ENCODE peak calls at places on chromosomes 16 and 17, in eight cellular contexts. J, L, O, C, Q, K, H and V are unnamed samples.

GRCh38 chr16:89099905-89100304 is 6.3 kb downstream of the ACSF3 start:
- DNase-seq in L (no peak), Q (no peak), J (no peak), O (no peak), H (peak), K (no peak), C (no peak), V (peak)

GRCh38 chr17:33404070-33404770 is 111.1 kb upstream of the ASIC2 start:
- DNase-seq in H (no peak), L (no peak), O (no peak), Q (no peak), C (no peak), J (no peak), K (no peak), V (no peak)

GRCh38 chr16:71214771-71215381 is 15.6 kb downstream of the HYDIN start:
- DNase-seq in O (peak), Q (peak), K (no peak), L (no peak), H (peak), C (no peak), J (peak), V (no peak)

GRCh38 chr16:72989203-72989991 is 58.5 kb downstream of the ZFHX3 start:
- DNase-seq in C (peak), Q (no peak), O (no peak), L (peak), K (no peak), J (no peak), H (peak), V (peak)

GRCh38 chr16:31869511-31870201 is 4.0 kb upstream of the ZNF267 start:
- DNase-seq in J (no peak), H (peak), O (peak), L (peak), K (no peak), Q (peak), C (peak), V (peak)

GRCh38 chr17:82891911-82892310 is 52.1 kb upstream of the ZNF750 start:
- DNase-seq in Q (no peak), O (no peak), C (no peak), J (no peak), H (no peak), K (no peak), L (no peak), V (no peak)

GRCh38 chr17:4969551-4970231 is 2.1 kb upstream of the SPAG7 start:
- DNase-seq in Q (no peak), H (no peak), K (no peak), C (no peak), O (no peak), L (peak), J (peak), V (peak)

GRCh38 chr17:82648761-82649474 is 674 bp upstream of the WDR45B start:
- DNase-seq in J (no peak), Q (peak), K (peak), C (no peak), L (no peak), O (peak), H (no peak), V (no peak)

GRCh38 chr17:15981646-15982580 is 17.6 kb downstream of the ZSWIM7 start:
- DNase-seq in K (no peak), H (peak), O (peak), L (peak), C (no peak), Q (peak), J (no peak), V (peak)

GRCh38 chr16:1789643-1790045 is 3.9 kb downstream of the IGFALS start:
- DNase-seq in L (no peak), H (no peak), K (no peak), C (no peak), Q (no peak), O (no peak), J (no peak), V (no peak)

GRCh38 chr17:76537578-76538280 is at the start of gene CYGB:
- DNase-seq in H (no peak), C (no peak), L (no peak), J (no peak), K (peak), O (peak), Q (no peak), V (peak)

GRCh38 chr16:3120435-3120834 is 8.0 kb downstream of the ZNF205 start:
- DNase-seq in O (no peak), Q (no peak), J (no peak), K (no peak), H (no peak), L (no peak), C (no peak), V (no peak)

GRCh38 chr17:63993368-63993990 is 4.7 kb upstream of the PRR29 start:
- DNase-seq in J (no peak), K (peak), L (no peak), O (no peak), C (no peak), Q (no peak), H (no peak), V (no peak)

GRCh38 chr17:43559161-43559816 is 13.1 kb upstream of the ETV4 start:
- DNase-seq in C (no peak), Q (no peak), J (peak), K (no peak), L (no peak), H (no peak), O (no peak), V (peak)

GRCh38 chr17:4808378-4808767 is 1.4 kb downstream of the PLD2 start:
- DNase-seq in J (no peak), K (no peak), Q (no peak), C (no peak), H (no peak), O (no peak), L (no peak), V (peak)

GRCh38 chr16:50246299-50247122 is 19.8 kb upstream of the ADCY7 start:
- DNase-seq in O (peak), C (no peak), J (no peak), H (no peak), L (no peak), K (peak), Q (no peak), V (peak)

GRCh38 chr17:81345211-81346089 is 49.8 kb upstream of the BAHCC1 start:
- DNase-seq in J (peak), C (peak), Q (peak), H (peak), L (peak), K (peak), O (peak), V (peak)

GRCh38 chr17:2277430-2278170 is 26.0 kb downstream of the SMG6 start:
- DNase-seq in J (no peak), O (no peak), H (no peak), K (no peak), Q (no peak), L (no peak), C (no peak), V (no peak)

GRCh38 chr16:21646721-21647561 is 5.5 kb downstream of the IGSF6 start:
- DNase-seq in Q (no peak), L (no peak), K (no peak), J (no peak), C (no peak), H (peak), O (no peak), V (no peak)

GRCh38 chr17:744937-745336 is 7.1 kb downstream of the GEMIN4 start:
- DNase-seq in Q (no peak), C (no peak), H (no peak), K (no peak), O (no peak), L (no peak), J (no peak), V (no peak)

GRCh38 chr17:78257810-78258322 is 26.4 kb downstream of the TMEM235 start:
- DNase-seq in C (no peak), L (no peak), H (no peak), O (no peak), J (no peak), K (no peak), Q (peak), V (no peak)

GRCh38 chr16:75116081-75116910 is at the start of gene LDHD:
- DNase-seq in K (peak), L (peak), H (peak), O (peak), C (no peak), J (peak), Q (peak), V (peak)

GRCh38 chr17:27351741-27352140 is 57.8 kb downstream of the WSB1 start:
- DNase-seq in Q (no peak), C (no peak), K (no peak), O (no peak), J (no peak), H (no peak), L (peak), V (no peak)

GRCh38 chr16:13883266-13883665 is 36.7 kb upstream of the ERCC4 start:
- DNase-seq in K (no peak), C (no peak), H (no peak), O (no peak), Q (no peak), L (peak), J (no peak), V (no peak)

GRCh38 chr17:69431835-69432234 is 17.3 kb downstream of the MAP2K6 start:
- DNase-seq in O (no peak), H (no peak), L (no peak), Q (no peak), C (no peak), J (no peak), K (no peak), V (no peak)

GRCh38 chr17:82449136-82449882 is 1.2 kb downstream of the CYBC1 start:
- DNase-seq in C (no peak), Q (no peak), O (peak), L (no peak), J (no peak), H (no peak), K (peak), V (no peak)

GRCh38 chr17:34580685-34581445 is 1.5 kb downstream of the TMEM132E start:
- DNase-seq in Q (peak), O (peak), K (peak), J (no peak), H (no peak), L (no peak), C (no peak), V (peak)
- TF ChIP-seq EZH2 in Q (no peak), O (peak), K (no peak), J (no peak), H (peak), L (no peak), C (peak), V (peak)

GRCh38 chr16:86496262-86496928 is 13.9 kb upstream of the FOXF1 start:
- DNase-seq in Q (no peak), J (no peak), H (no peak), O (no peak), K (peak), C (no peak), L (no peak), V (no peak)
- TF ChIP-seq EZH2 in Q (no peak), J (peak), H (peak), O (peak), K (peak), C (no peak), L (no peak), V (no peak)

GRCh38 chr17:29086628-29087332 is 43.8 kb downstream of the PIPOX start:
- DNase-seq in J (no peak), L (peak), K (peak), H (no peak), O (peak), C (no peak), Q (no peak), V (no peak)
- TF ChIP-seq EZH2 in J (no peak), L (no peak), K (no peak), H (no peak), O (no peak), C (no peak), Q (no peak), V (no peak)

DNA sequence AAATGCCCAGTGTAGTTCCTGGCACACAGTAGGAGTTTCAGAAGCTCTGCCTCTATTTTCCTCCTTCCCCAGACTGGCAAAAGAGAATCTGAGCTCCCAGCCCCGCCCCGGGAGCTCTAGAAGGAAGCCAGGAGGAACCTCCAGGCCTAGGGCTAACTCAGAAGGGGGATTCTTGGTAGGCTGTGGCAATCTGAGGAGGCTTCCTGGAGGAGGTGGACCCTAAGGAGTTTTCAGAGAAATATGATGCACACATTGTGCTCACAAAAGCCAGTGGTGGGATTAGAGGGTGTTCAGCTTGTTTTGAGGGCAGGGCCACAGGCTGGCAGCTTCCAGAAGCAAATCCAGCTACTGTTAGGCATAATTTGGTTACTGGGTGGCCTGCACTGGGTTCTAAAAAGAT is 10.0 kb downstream of the ADGRG1 start:
- DNase-seq in H (no peak), Q (no peak), J (no peak), C (no peak), O (no peak), L (no peak), K (no peak), V (no peak)
- TF ChIP-seq EZH2 in H (no peak), Q (no peak), J (no peak), C (no peak), O (no peak), L (no peak), K (no peak), V (no peak)

DNA sequence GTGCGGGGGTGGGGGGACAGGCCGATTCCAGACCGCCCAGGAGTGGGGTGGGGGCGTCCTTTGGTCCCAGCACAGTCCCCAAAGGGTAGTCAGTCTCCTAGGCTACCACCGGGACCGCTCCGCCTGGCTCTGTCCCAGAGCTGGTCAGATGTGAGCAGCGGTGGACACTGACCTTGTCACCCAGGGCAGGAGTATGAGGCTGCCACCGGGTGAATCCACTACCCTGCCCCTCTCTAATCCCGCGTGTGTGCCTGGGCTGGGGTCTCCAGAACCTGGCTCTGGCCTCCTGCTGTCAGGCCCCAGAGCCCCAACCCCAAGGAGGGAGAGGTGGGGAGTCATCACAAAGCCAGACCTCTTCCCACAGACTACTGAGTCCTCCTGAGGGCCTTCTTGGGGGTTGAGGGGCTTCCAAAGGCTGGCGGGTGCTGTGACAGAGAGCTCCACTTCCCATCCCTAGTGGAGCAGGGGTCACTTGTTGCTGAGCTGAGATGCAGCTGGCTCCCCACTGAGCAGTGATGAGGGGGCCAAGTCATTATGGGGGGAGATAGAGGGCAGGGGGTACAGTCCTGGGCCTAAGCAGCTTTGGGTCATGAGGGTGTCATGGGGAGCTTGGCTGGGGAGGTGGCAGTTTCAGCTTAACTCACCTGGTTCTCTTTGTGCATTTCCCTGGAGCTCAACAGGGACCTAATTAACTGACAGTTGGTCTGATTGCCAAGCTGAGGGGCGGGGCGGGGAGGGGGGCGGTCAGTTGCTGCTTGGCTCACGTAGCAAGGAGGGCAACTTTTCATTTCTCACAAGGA is 1.2 kb downstream of the PPP1R1B start:
- DNase-seq in O (peak), H (no peak), K (peak), L (no peak), J (no peak), Q (no peak), C (no peak), V (no peak)
- TF ChIP-seq EZH2 in O (peak), H (no peak), K (no peak), L (peak), J (no peak), Q (no peak), C (peak), V (no peak)